ENCODE peak calls at places on chromosomes 16 and 17, in four cellular contexts. G is HL-60, L is uterus, X is neural crest cell. V is an unnamed sample.

GRCh38 chr16:56289412-56289811 is 98.1 kb downstream of the GNAO1 start:
- DNase-seq in G (no peak), L (no peak), X (no peak), V (no peak)

GRCh38 chr17:80946449-80946848 is 45.2 kb upstream of the CHMP6 start:
- DNase-seq in X (no peak), L (peak; percentile 6), G (no peak), V (no peak)

GRCh38 chr17:60039096-60039495 is 39.6 kb downstream of the HEATR6 start:
- DNase-seq in G (no peak), X (no peak), L (no peak), V (no peak)

GRCh38 chr17:38877130-38877851 is 7.4 kb downstream of the LASP1 start:
- DNase-seq in L (no peak), X (no peak), G (peak; percentile 64), V (no peak)

GRCh38 chr16:72978212-72978611 is 69.7 kb downstream of the ZFHX3 start:
- DNase-seq in X (no peak), L (no peak), G (no peak), V (no peak)

GRCh38 chr16:86609115-86609514 is 30.8 kb downstream of the FOXL1 start:
- DNase-seq in X (no peak), G (no peak), L (no peak), V (no peak)

GRCh38 chr17:42118545-42118944 is 2.6 kb downstream of the KAT2A start:
- DNase-seq in X (no peak), L (no peak), G (peak; percentile 50), V (no peak)

GRCh38 chr16:66258916-66259845 is 107.3 kb upstream of the CDH5 start:
- DNase-seq in G (no peak), X (no peak), L (no peak), V (no peak)

GRCh38 chr17:33196883-33197282 is 96.2 kb downstream of the ASIC2 start:
- DNase-seq in L (no peak), X (no peak), G (no peak), V (no peak)

GRCh38 chr17:34357398-34357797 is 1.1 kb downstream of the CCL13 start:
- DNase-seq in L (no peak), X (no peak), G (no peak), V (no peak)

GRCh38 chr17:76452646-76453430 is at the start of gene UBE2O:
- DNase-seq in G (peak; percentile 83), X (peak; percentile 94), L (peak; percentile 85), V (peak; percentile 94)

GRCh38 chr16:27230562-27230991 is 27.3 kb downstream of the KDM8 start:
- DNase-seq in X (no peak), G (peak; percentile 92), L (no peak), V (peak; percentile 79)

GRCh38 chr16:53234836-53235235 is 180.0 kb downstream of the CHD9 start:
- DNase-seq in L (no peak), G (no peak), X (no peak), V (no peak)

GRCh38 chr17:75619506-75620431 is 13.5 kb upstream of the SMIM5 start:
- DNase-seq in G (peak; percentile 29), X (peak; percentile 70), L (no peak), V (no peak)

GRCh38 chr16:46908540-46909372 is 24.6 kb downstream of the GPT2 start:
- DNase-seq in X (peak; percentile 81), G (peak; percentile 58), L (peak; percentile 31), V (peak; percentile 44)

GRCh38 chr17:74746376-74746775 is 2.1 kb upstream of the NHERF1 start:
- DNase-seq in L (no peak), X (no peak), G (no peak), V (no peak)

GRCh38 chr17:13273744-13274295 is 256.0 kb upstream of the ELAC2 start:
- DNase-seq in G (no peak), X (no peak), L (no peak), V (no peak)

GRCh38 chr16:85864965-85865364 is 34.0 kb upstream of the IRF8 start:
- DNase-seq in L (no peak), G (no peak), X (no peak), V (no peak)

GRCh38 chr16:9458816-9459215 is 367.4 kb downstream of the HAPSTR1 start:
- DNase-seq in G (no peak), X (no peak), L (no peak), V (no peak)

GRCh38 chr17:48732688-48733629 is 4.4 kb upstream of the HOXB13 start:
- DNase-seq in G (no peak), X (no peak), L (no peak), V (no peak)

GRCh38 chr16:89507834-89508590 is at the start of gene SPG7:
- DNase-seq in G (peak; percentile 58), X (peak; percentile 82), L (peak; percentile 89), V (peak; percentile 93)

GRCh38 chr16:89506113-89506504 is 2.1 kb upstream of the SPG7 start:
- DNase-seq in L (no peak), G (no peak), X (no peak), V (no peak)

GRCh38 chr16:89505204-89506112 is 2.7 kb upstream of the SPG7 start:
- DNase-seq in X (no peak), L (peak; percentile 83), G (peak; percentile 92), V (peak; percentile 72)

GRCh38 chr16:89507219-89507833 is 877 bp upstream of the SPG7 start:
- DNase-seq in X (no peak), G (no peak), L (no peak), V (no peak)

DNA sequence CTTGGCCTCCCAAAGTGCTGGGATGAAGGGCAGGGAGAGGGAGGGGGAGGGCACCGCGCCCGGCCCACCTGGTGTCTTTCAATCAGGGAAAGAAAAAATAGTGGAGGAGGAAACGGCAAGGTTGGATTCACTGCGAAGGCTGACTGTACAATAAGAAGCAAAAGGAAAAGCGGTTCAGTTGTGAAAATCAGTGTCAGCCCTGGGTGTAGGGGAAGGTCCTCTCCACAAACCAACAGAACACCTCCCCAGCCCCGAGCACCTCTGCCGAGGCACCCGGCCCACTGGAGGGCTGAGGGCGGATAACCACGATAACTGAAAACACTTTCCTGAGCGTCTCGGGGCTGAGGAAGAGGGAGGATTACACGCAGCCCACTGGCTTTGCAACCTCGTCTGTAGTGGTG is 1.4 kb upstream of the SPG7 start:
- DNase-seq in G (peak; percentile 3), L (no peak), X (no peak), V (peak; percentile 25)
- TF ChIP-seq CTCF in G (no peak), L (no peak), X (no peak), V (no peak)

GRCh38 chr16:67844441-67844840 is 2.3 kb upstream of the NUTF2 start:
- DNase-seq in X (no peak), G (no peak), L (no peak), V (no peak)
- TF ChIP-seq CTCF in X (no peak), G (no peak), L (no peak), V (no peak)

DNA sequence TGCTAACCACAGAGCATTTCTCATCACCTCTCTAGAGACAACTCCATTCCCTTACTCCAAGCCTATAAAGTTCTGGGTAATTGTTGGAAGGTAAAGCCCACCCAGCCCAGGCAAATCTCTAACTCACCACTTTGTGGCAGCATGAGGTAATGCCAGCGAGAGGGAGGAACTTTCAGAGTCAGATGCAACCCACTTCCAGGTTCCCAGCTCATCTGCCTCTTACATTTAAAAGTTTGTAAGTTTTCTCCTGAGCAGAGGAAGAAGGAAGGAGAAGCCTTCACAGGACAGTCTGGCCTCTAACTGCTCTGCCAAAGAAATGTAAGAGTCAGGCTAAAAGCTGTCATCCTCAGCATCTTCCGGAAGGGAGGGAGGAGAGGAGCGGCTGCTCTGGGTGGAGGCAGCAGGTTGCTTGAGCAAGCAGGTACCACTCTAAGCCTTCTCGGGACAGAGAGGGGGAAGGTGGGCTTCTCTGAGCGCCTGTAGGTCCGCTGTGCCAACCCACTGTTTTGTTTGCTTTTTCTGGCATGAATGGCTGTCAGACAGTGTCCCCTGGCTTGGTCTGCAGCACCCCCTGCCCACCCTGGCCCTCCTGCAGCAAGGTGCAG is 1.0 kb downstream of the ZNF319 start:
- DNase-seq in L (no peak), X (no peak), G (peak; percentile 70), V (peak; percentile 11)
- TF ChIP-seq CTCF in L (no peak), X (peak; percentile 17), G (no peak), V (no peak)

DNA sequence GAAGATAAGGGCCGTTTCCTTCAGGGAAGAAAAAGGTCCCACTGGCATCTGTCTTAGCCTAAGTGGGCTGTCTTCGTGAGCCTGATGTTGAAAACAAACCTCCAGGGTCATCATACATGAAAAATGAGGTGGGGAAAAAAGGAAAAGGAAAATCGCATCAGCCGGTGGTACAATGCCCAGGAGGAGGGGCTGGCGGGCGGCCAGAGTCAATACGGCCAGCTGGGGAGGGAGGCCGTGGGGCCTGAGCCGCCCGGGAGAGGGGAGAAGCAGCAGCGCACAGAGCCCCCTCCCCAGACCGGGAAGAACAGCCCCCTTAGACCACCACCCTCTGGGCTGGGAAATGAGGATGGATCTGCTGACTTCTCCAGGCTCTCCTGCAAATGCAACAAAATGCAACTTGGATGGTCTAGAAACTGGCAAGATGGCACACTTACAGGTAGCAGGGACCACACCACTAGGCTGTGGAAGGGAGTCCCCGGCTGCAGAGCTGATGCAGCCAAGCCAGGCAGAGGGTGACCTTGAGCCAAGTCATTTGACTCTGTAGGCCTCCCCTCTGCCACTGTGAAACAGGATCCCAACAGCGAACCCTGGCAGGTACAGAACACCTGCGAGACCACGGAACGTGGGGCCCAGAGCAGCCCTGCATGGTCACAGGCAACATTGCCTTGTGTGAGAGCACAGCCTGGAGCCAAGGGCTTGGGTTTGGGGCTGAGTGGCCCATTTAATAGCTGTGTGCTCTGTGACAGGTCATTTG is 448.6 kb downstream of the SOX9 start:
- DNase-seq in G (no peak), L (no peak), X (no peak), V (no peak)
- TF ChIP-seq CTCF in G (no peak), L (no peak), X (no peak), V (no peak)

GRCh38 chr16:728131-728889 is 1.4 kb downstream of the HAGHL start:
- DNase-seq in X (no peak), G (peak; percentile 81), L (no peak), V (no peak)

GRCh38 chr16:729768-730665 is 3.1 kb downstream of the HAGHL start:
- DNase-seq in G (no peak), X (no peak), L (no peak), V (no peak)

GRCh38 chr16:730666-731509 is 4.0 kb downstream of the HAGHL start:
- DNase-seq in L (no peak), X (no peak), G (no peak), V (no peak)

GRCh38 chr16:727291-727977 is 528 bp downstream of the HAGHL start:
- DNase-seq in G (peak; percentile 46), X (no peak), L (no peak), V (no peak)

GRCh38 chr16:728890-729744 is 2.2 kb downstream of the HAGHL start:
- DNase-seq in L (no peak), X (no peak), G (no peak), V (no peak)
- TF ChIP-seq CTCF in L (no peak), X (no peak), G (no peak), V (no peak)

GRCh38 chr17:30237296-30238002 is 2.0 kb upstream of the SLC6A4 start:
- DNase-seq in G (no peak), X (no peak), L (no peak), V (no peak)

GRCh38 chr17:30238003-30238344 is 2.5 kb upstream of the SLC6A4 start:
- DNase-seq in G (no peak), X (no peak), L (no peak), V (no peak)

GRCh38 chr17:30236297-30236624 is 764 bp upstream of the SLC6A4 start:
- DNase-seq in X (no peak), L (no peak), G (no peak), V (no peak)

GRCh38 chr17:30235386-30236296 is at the start of gene SLC6A4:
- DNase-seq in L (no peak), X (no peak), G (no peak), V (no peak)

GRCh38 chr17:30236807-30237206 is 1.3 kb upstream of the SLC6A4 start:
- DNase-seq in G (peak; percentile 26), L (peak; percentile 25), X (peak; percentile 64), V (no peak)
- TF ChIP-seq CTCF in G (no peak), L (peak; percentile 8), X (peak; percentile 49), V (no peak)

GRCh38 chr17:4594406-4595349 is 10.3 kb downstream of the SMTNL2 start:
- DNase-seq in G (peak; percentile 11), L (no peak), X (peak; percentile 54), V (no peak)
- TF ChIP-seq CTCF in G (no peak), L (no peak), X (peak; percentile 58), V (peak; percentile 34)

V was measured in CD4-positive, alpha-beta T cell.